ENCODE peak calls at places on chromosomes 3 and 15, in four cellular contexts. Q is OCI-LY7, T is psoas muscle, M is Peyer's patch. W is an unnamed sample.

GRCh38 chr3:57952651-57953050 is 55.6 kb upstream of the FLNB start:
- DNase-seq in Q (no peak), T (no peak), M (no peak), W (no peak)

GRCh38 chr3:76372497-76372896 is 587.1 kb upstream of the ZNF717 start:
- DNase-seq in Q (no peak), T (no peak), M (no peak), W (no peak)

GRCh38 chr3:66593978-66594377 is 93.2 kb upstream of the LRIG1 start:
- DNase-seq in Q (no peak), T (no peak), M (no peak), W (no peak)

GRCh38 chr15:70831094-70831911 is 22.7 kb downstream of the LARP6 start:
- DNase-seq in Q (no peak), T (no peak), M (no peak), W (no peak)

GRCh38 chr15:75640483-75641175 is 605 bp upstream of the IMP3 start:
- DNase-seq in Q (peak), T (no peak), M (peak), W (no peak)

GRCh38 chr3:113551821-113552220 is 19.5 kb downstream of the SIDT1 start:
- DNase-seq in Q (no peak), T (no peak), M (no peak), W (no peak)

GRCh38 chr3:70065666-70066253 is 66.2 kb downstream of the SAMMSON start:
- DNase-seq in Q (no peak), T (no peak), M (no peak), W (no peak)

GRCh38 chr3:197512691-197513571 is 42.8 kb downstream of the BDH1 start:
- DNase-seq in Q (no peak), T (no peak), M (no peak), W (no peak)

GRCh38 chr3:16264174-16264707 is 502 bp downstream of the DPH3 start:
- DNase-seq in Q (no peak), T (no peak), M (no peak), W (no peak)

GRCh38 chr3:52891615-52892081 is 5.7 kb downstream of the STIMATE start:
- DNase-seq in Q (no peak), T (no peak), M (no peak), W (no peak)

GRCh38 chr3:154730221-154730620 is 300.2 kb upstream of the GPR149 start:
- DNase-seq in Q (no peak), T (no peak), M (no peak), W (no peak)

GRCh38 chr3:170536712-170537111 is 49.2 kb downstream of the SLC7A14 start:
- DNase-seq in Q (no peak), T (no peak), M (no peak), W (no peak)

GRCh38 chr3:192620300-192620699 is 107.0 kb downstream of the FGF12 start:
- DNase-seq in Q (no peak), T (no peak), M (no peak), W (no peak)

GRCh38 chr3:16331319-16331883 is 66.4 kb downstream of the OXNAD1 start:
- DNase-seq in Q (no peak), T (no peak), M (no peak), W (no peak)

GRCh38 chr3:27105904-27106303 is 263.3 kb downstream of the NEK10 start:
- DNase-seq in Q (no peak), T (no peak), M (no peak), W (no peak)
- TF ChIP-seq CTCF in Q (no peak), T (peak), M (no peak), W (no peak)

DNA sequence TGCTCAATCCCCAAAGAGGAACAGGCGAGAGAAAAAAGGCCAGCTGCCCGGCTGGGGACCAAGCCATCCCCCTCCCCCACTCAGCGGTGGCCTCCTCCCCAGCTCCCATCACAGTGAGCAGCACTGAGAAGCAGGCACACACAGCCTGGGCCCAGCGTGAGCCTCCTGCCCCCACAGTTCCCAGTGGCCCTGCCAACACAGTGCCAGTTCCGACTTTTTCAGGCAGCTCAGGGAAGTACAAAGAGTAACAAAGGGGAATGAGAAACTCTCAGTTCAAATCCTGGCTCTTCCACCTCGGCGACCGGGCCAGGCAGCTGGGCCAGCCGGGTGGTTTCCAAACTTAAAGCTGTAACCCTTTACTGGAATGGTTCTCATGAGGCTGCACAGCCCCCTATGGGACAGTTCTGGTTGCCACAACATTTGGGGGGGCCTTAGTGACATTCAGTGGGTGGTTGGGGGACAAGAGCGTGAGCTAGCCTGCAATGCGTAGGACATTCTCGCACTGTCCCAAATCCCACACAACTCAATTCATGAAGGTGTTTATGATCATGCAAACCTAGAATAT is 18.4 kb downstream of the TNK2 start:
- DNase-seq in Q (no peak), T (peak), M (no peak), W (no peak)
- TF ChIP-seq CTCF in Q (peak), T (no peak), M (no peak), W (no peak)

GRCh38 chr15:73572296-73572695 is 60.9 kb downstream of the NPTN start:
- DNase-seq in Q (no peak), T (no peak), M (no peak), W (no peak)

GRCh38 chr15:73573071-73573470 is 60.1 kb downstream of the NPTN start:
- DNase-seq in Q (no peak), T (no peak), M (no peak), W (no peak)

GRCh38 chr15:73573572-73573971 is 59.6 kb downstream of the NPTN start:
- DNase-seq in Q (no peak), T (no peak), M (no peak), W (no peak)

GRCh38 chr15:73570355-73571032 is 62.7 kb downstream of the NPTN start:
- DNase-seq in Q (no peak), T (no peak), M (no peak), W (no peak)

DNA sequence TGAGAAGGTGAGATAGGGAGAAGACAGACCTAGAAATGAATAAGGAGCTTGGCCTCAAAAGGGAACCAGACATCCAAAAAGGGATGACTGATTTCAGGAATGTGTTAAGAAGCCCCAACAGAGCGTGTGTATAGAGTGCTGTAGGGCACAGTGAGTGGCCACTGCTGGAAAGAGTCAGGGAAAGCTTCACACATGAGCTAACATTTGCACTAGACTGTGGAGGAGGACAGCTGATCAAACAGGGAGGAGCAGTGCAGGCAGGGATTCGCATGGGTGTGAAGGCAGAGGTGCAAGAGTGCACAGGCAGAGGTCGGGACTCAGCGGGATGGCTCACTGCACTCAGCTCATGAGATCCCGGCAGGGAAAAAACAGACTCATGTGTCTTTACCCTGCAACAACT is 61.8 kb downstream of the NPTN start:
- DNase-seq in Q (no peak), T (no peak), M (no peak), W (no peak)
- TF ChIP-seq CTCF in Q (no peak), T (no peak), M (no peak), W (no peak)

GRCh38 chr3:79367066-79367465 is 400.7 kb downstream of the ROBO1 start:
- DNase-seq in Q (no peak), T (no peak), M (no peak), W (no peak)

GRCh38 chr3:79367803-79368202 is 400.0 kb downstream of the ROBO1 start:
- DNase-seq in Q (no peak), T (no peak), M (no peak), W (no peak)

GRCh38 chr3:79366414-79366813 is 401.4 kb downstream of the ROBO1 start:
- DNase-seq in Q (no peak), T (no peak), M (no peak), W (no peak)

GRCh38 chr3:79368403-79368802 is 399.4 kb downstream of the ROBO1 start:
- DNase-seq in Q (no peak), T (no peak), M (no peak), W (no peak)

GRCh38 chr3:79369306-79369705 is 398.5 kb downstream of the ROBO1 start:
- DNase-seq in Q (no peak), T (no peak), M (no peak), W (no peak)
- TF ChIP-seq CTCF in Q (no peak), T (no peak), M (no peak), W (no peak)